ENCODE peak calls at places on chromosome 3, in six cellular contexts. One of them, this sample, is unnamed.

GRCh38 chr3:155185623-155186022 is 105.5 kb downstream of the MME start:
- DNase-seq in MG63: no peak
- DNase-seq in NCI-H1436: no peak
- DNase-seq in psoas muscle: no peak
- DNase-seq in M059J: peak
- DNase-seq in Right ventricle myocardium superior: no peak
- DNase-seq in this sample: no peak

GRCh38 chr3:58766587-58767282 is 100.2 kb upstream of the FAM3D start:
- DNase-seq in MG63: no peak
- DNase-seq in NCI-H1436: peak
- DNase-seq in psoas muscle: no peak
- DNase-seq in M059J: no peak
- DNase-seq in Right ventricle myocardium superior: no peak
- DNase-seq in this sample: no peak

GRCh38 chr3:138079901-138080300 is 35.5 kb downstream of the DZIP1L start:
- DNase-seq in MG63: no peak
- DNase-seq in NCI-H1436: no peak
- DNase-seq in psoas muscle: no peak
- DNase-seq in M059J: no peak
- DNase-seq in Right ventricle myocardium superior: no peak
- DNase-seq in this sample: no peak

GRCh38 chr3:41580274-41580959 is 381.1 kb downstream of the CTNNB1 start:
- DNase-seq in MG63: no peak
- DNase-seq in NCI-H1436: no peak
- DNase-seq in psoas muscle: no peak
- DNase-seq in M059J: no peak
- DNase-seq in Right ventricle myocardium superior: no peak
- DNase-seq in this sample: no peak

GRCh38 chr3:137116619-137117018 is 158.8 kb downstream of the IL20RB start:
- DNase-seq in MG63: no peak
- DNase-seq in NCI-H1436: no peak
- DNase-seq in psoas muscle: no peak
- DNase-seq in M059J: no peak
- DNase-seq in Right ventricle myocardium superior: no peak
- DNase-seq in this sample: no peak

GRCh38 chr3:57157666-57158065 is 7.5 kb downstream of the IL17RD start:
- DNase-seq in MG63: no peak
- DNase-seq in NCI-H1436: no peak
- DNase-seq in psoas muscle: no peak
- DNase-seq in M059J: no peak
- DNase-seq in Right ventricle myocardium superior: no peak
- DNase-seq in this sample: no peak

GRCh38 chr3:148379763-148380162 is 317.9 kb upstream of the AGTR1 start:
- DNase-seq in MG63: no peak
- DNase-seq in NCI-H1436: peak
- DNase-seq in psoas muscle: no peak
- DNase-seq in M059J: peak
- DNase-seq in Right ventricle myocardium superior: no peak
- DNase-seq in this sample: no peak

GRCh38 chr3:98333989-98334606 is 19.6 kb upstream of the OR5K4 start:
- DNase-seq in MG63: no peak
- DNase-seq in NCI-H1436: no peak
- DNase-seq in psoas muscle: no peak
- DNase-seq in M059J: no peak
- DNase-seq in Right ventricle myocardium superior: no peak
- DNase-seq in this sample: no peak

GRCh38 chr3:195907730-195908438 is 467 bp downstream of the TNK2 start:
- DNase-seq in MG63: peak
- DNase-seq in NCI-H1436: peak
- DNase-seq in psoas muscle: peak
- DNase-seq in M059J: peak
- DNase-seq in Right ventricle myocardium superior: peak
- DNase-seq in this sample: peak

GRCh38 chr3:152257246-152258074 is 11.3 kb upstream of the MBNL1 start:
- DNase-seq in MG63: no peak
- DNase-seq in NCI-H1436: no peak
- DNase-seq in psoas muscle: no peak
- DNase-seq in M059J: peak
- DNase-seq in Right ventricle myocardium superior: no peak
- DNase-seq in this sample: no peak

GRCh38 chr3:188842628-188843027 is 329.1 kb upstream of the TPRG1 start:
- DNase-seq in MG63: no peak
- DNase-seq in NCI-H1436: no peak
- DNase-seq in psoas muscle: no peak
- DNase-seq in M059J: peak
- DNase-seq in Right ventricle myocardium superior: no peak
- DNase-seq in this sample: no peak

GRCh38 chr3:181486496-181486895 is 225.2 kb upstream of the SOX2 start:
- DNase-seq in MG63: no peak
- DNase-seq in NCI-H1436: no peak
- DNase-seq in psoas muscle: no peak
- DNase-seq in M059J: no peak
- DNase-seq in Right ventricle myocardium superior: no peak
- DNase-seq in this sample: no peak

GRCh38 chr3:55075846-55076245 is 148.0 kb upstream of the LRTM1 start:
- DNase-seq in MG63: no peak
- DNase-seq in NCI-H1436: no peak
- DNase-seq in psoas muscle: no peak
- DNase-seq in M059J: peak
- DNase-seq in Right ventricle myocardium superior: no peak
- DNase-seq in this sample: no peak

GRCh38 chr3:112794622-112795172 is 52.0 kb downstream of the CD200R1L start:
- DNase-seq in MG63: no peak
- DNase-seq in NCI-H1436: no peak
- DNase-seq in psoas muscle: no peak
- DNase-seq in M059J: no peak
- DNase-seq in Right ventricle myocardium superior: no peak
- DNase-seq in this sample: no peak

GRCh38 chr3:127000792-127001191 is 17.9 kb downstream of the PLXNA1 start:
- DNase-seq in MG63: no peak
- DNase-seq in NCI-H1436: no peak
- DNase-seq in psoas muscle: no peak
- DNase-seq in M059J: no peak
- DNase-seq in Right ventricle myocardium superior: no peak
- DNase-seq in this sample: no peak

GRCh38 chr3:59247402-59247841 is 197.6 kb upstream of the CFAP20DC start:
- DNase-seq in MG63: no peak
- DNase-seq in NCI-H1436: no peak
- DNase-seq in psoas muscle: no peak
- DNase-seq in M059J: peak
- DNase-seq in Right ventricle myocardium superior: no peak
- DNase-seq in this sample: no peak

GRCh38 chr3:150081084-150081483 is 110.4 kb upstream of the PFN2 start:
- DNase-seq in MG63: peak
- DNase-seq in NCI-H1436: no peak
- DNase-seq in psoas muscle: no peak
- DNase-seq in M059J: peak
- DNase-seq in Right ventricle myocardium superior: no peak
- DNase-seq in this sample: no peak